ENCODE peak calls at places on chromosomes 2 and 18, in four cellular contexts. B, X, A and C are unnamed samples.

GRCh38 chr2:138814123-138814883 is 34.1 kb upstream of the NXPH2 start:
- DNase-seq in A (no peak), X (peak; percentile 23), B (peak; percentile 26), C (peak; percentile 62)

GRCh38 chr18:55354795-55355194 is 233.2 kb downstream of the TCF4 start:
- DNase-seq in B (no peak), A (no peak), X (no peak), C (peak; percentile 94)

GRCh38 chr2:75021672-75022071 is 63.2 kb downstream of the POLE4 start:
- DNase-seq in X (no peak), A (no peak), B (no peak), C (no peak)

GRCh38 chr2:173806761-173807160 is 158.4 kb downstream of the SP3 start:
- DNase-seq in X (no peak), A (no peak), B (no peak), C (no peak)

GRCh38 chr18:10094608-10095137 is 180.9 kb downstream of the VAPA start:
- DNase-seq in B (no peak), X (no peak), A (no peak), C (no peak)

GRCh38 chr2:241035142-241035817 is 36.9 kb downstream of the SNED1 start:
- DNase-seq in B (no peak), X (no peak), A (no peak), C (no peak)

GRCh38 chr18:36769611-36770314 is 59.0 kb downstream of the TPGS2 start:
- DNase-seq in B (peak; percentile 49), X (peak; percentile 32), A (no peak), C (peak; percentile 35)

GRCh38 chr2:170396799-170397459 is 219.0 kb downstream of the MYO3B start:
- DNase-seq in A (no peak), B (no peak), X (peak; percentile 46), C (peak; percentile 32)

GRCh38 chr2:106280224-106280623 is 86.1 kb upstream of the UXS1 start:
- DNase-seq in B (no peak), X (no peak), A (no peak), C (no peak)

GRCh38 chr2:166802475-166802874 is 85.8 kb upstream of the XIRP2 start:
- DNase-seq in X (no peak), B (no peak), A (no peak), C (no peak)

GRCh38 chr18:9536354-9537152 is 61.2 kb downstream of the RALBP1 start:
- DNase-seq in B (no peak), A (peak; percentile 53), X (no peak), C (no peak)

GRCh38 chr18:79540914-79541301 is 138.7 kb upstream of the CTDP1 start:
- DNase-seq in B (no peak), A (no peak), X (no peak), C (no peak)

GRCh38 chr2:18836436-18836835 is 247.1 kb upstream of the NT5C1B start:
- DNase-seq in X (no peak), A (no peak), B (no peak), C (no peak)

GRCh38 chr2:85455552-85456090 is 37.1 kb downstream of the SH2D6 start:
- DNase-seq in B (no peak), A (no peak), X (no peak), C (no peak)

GRCh38 chr2:144548088-144548487 is 28.2 kb upstream of the ZEB2 start:
- DNase-seq in X (no peak), A (no peak), B (no peak), C (no peak)

GRCh38 chr2:85584857-85585780 is 888 bp downstream of the VAMP5 start:
- DNase-seq in X (peak; percentile 73), B (peak; percentile 47), A (peak; percentile 83), C (no peak)

GRCh38 chr2:232139171-232139594 is 177.7 kb downstream of the DIS3L2 start:
- DNase-seq in A (no peak), B (no peak), X (no peak), C (no peak)

GRCh38 chr2:96831679-96832078 is 12.1 kb downstream of the ANKRD23 start:
- DNase-seq in X (no peak), A (no peak), B (no peak), C (no peak)

GRCh38 chr2:133843551-133843950 is 275.3 kb upstream of the NCKAP5 start:
- DNase-seq in X (no peak), A (no peak), B (no peak), C (no peak)

GRCh38 chr18:63817441-63818051 is 42.3 kb downstream of the SERPINB7 start:
- DNase-seq in B (no peak), X (no peak), A (peak; percentile 71), C (no peak)

GRCh38 chr2:209425082-209426071 is 1.5 kb downstream of the MAP2 start:
- DNase-seq in B (peak; percentile 46), X (peak; percentile 80), A (no peak), C (peak; percentile 34)

GRCh38 chr2:3435440-3435839 is 55.9 kb downstream of the TRAPPC12 start:
- DNase-seq in X (no peak), A (no peak), B (no peak), C (no peak)

GRCh38 chr2:119645173-119645846 is 33.7 kb upstream of the TMEM177 start:
- DNase-seq in A (no peak), X (peak; percentile 85), B (peak; percentile 14), C (no peak)

GRCh38 chr18:21490745-21491144 is 109.8 kb downstream of the ESCO1 start:
- DNase-seq in X (no peak), A (no peak), B (no peak), C (no peak)

GRCh38 chr2:120576509-120577474 is 158.9 kb upstream of the GLI2 start:
- DNase-seq in A (peak; percentile 27), B (no peak), X (peak; percentile 97), C (peak; percentile 51)

GRCh38 chr18:48486762-48487161 is 52.1 kb upstream of the CTIF start:
- DNase-seq in A (peak; percentile 56), B (no peak), X (no peak), C (no peak)

GRCh38 chr2:110678457-110679336 is 834 bp upstream of the BUB1 start:
- DNase-seq in B (peak; percentile 6), A (no peak), X (peak; percentile 22), C (peak; percentile 40)

GRCh38 chr2:78992807-78993517 is 32.5 kb upstream of the REG3G start:
- DNase-seq in B (no peak), X (no peak), A (no peak), C (no peak)